ENCODE peak calls at places on chromosomes 5 and 9, in four cellular contexts. M is K562, L is GM12878, T is H1. Z is an unnamed sample.

GRCh38 chr5:158879993-158880392 is 219.7 kb downstream of the EBF1 start:
- DNase-seq in M (no peak), T (no peak), L (no peak), Z (no peak)

GRCh38 chr5:6587171-6587570 is 45.7 kb downstream of the NSUN2 start:
- DNase-seq in T (no peak), M (no peak), L (no peak), Z (no peak)

GRCh38 chr5:133052317-133053175 is 733 bp downstream of the HSPA4 start:
- DNase-seq in L (no peak), T (no peak), M (peak; percentile 63), Z (no peak)

GRCh38 chr5:126878624-126879023 is 101.7 kb downstream of the LMNB1 start:
- DNase-seq in T (no peak), M (no peak), L (no peak), Z (no peak)

GRCh38 chr5:177603631-177604030 is 3.7 kb downstream of the B4GALT7 start:
- DNase-seq in T (no peak), M (no peak), L (no peak), Z (no peak)

GRCh38 chr9:33489070-33489469 is 15.3 kb upstream of the NOL6 start:
- DNase-seq in L (no peak), M (no peak), T (no peak), Z (no peak)

GRCh38 chr5:126351138-126351537 is 72.1 kb upstream of the GRAMD2B start:
- DNase-seq in M (no peak), L (no peak), T (no peak), Z (no peak)

GRCh38 chr9:123343428-123344272 is 12.3 kb upstream of the CRB2 start:
- DNase-seq in M (peak; percentile 71), T (no peak), L (no peak), Z (no peak)

GRCh38 chr9:3059781-3060468 is 216.0 kb upstream of the PUM3 start:
- DNase-seq in L (no peak), T (no peak), M (no peak), Z (no peak)

GRCh38 chr5:109653840-109654239 is 35.9 kb upstream of the MAN2A1 start:
- DNase-seq in M (no peak), L (no peak), T (no peak), Z (no peak)

GRCh38 chr5:112555691-112556090 is 136.6 kb upstream of the EPB41L4A start:
- DNase-seq in T (no peak), L (no peak), M (no peak), Z (no peak)

GRCh38 chr5:121273818-121274433 is 577.8 kb upstream of the FTMT start:
- DNase-seq in T (no peak), M (peak; percentile 9), L (no peak), Z (peak; percentile 53)

GRCh38 chr9:79237861-79238260 is 333.9 kb upstream of the TLE4 start:
- DNase-seq in M (no peak), T (no peak), L (no peak), Z (no peak)

GRCh38 chr9:128006360-128007024 is 25.7 kb upstream of the EEIG1 start:
- DNase-seq in L (no peak), T (no peak), M (no peak), Z (no peak)

GRCh38 chr9:8346291-8346690 is 546.7 kb upstream of the DMAC1 start:
- DNase-seq in T (no peak), L (no peak), M (no peak), Z (no peak)
- TF ChIP-seq KDM1A in T (no peak), L (no peak), M (no peak), Z (no peak)

GRCh38 chr9:95102572-95102971 is 214.9 kb downstream of the FANCC start:
- DNase-seq in T (no peak), L (no peak), M (no peak), Z (no peak)
- TF ChIP-seq TAF1 in T (no peak), L (no peak), M (no peak), Z (no peak)

GRCh38 chr9:134474058-134474370 is 147.8 kb downstream of the RXRA start:
- DNase-seq in L (no peak), T (no peak), M (no peak), Z (no peak)
- TF ChIP-seq KDM1A in L (no peak), T (no peak), M (no peak), Z (no peak)

DNA sequence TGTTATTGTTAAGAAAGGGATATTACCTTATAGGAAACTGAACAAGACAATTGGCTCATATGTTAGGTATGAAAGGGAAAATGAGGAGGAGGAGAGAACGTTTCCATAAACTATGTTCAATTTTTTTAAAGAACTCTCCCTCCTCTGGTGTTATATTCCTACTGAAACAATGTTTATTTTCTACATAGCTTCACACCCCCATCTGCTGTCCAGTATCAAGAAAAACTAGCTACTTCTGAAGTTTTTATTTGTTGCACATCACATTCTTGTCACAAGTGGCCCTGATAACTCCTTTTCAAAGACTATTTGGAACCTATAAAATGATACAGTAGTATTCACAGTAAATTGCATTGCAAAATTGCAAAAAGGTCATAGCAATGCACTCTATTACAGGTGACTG is 223.4 kb upstream of the FAM174A start:
- DNase-seq in M (no peak), T (no peak), L (no peak), Z (no peak)
- TF ChIP-seq TAF1 in M (no peak), T (no peak), L (no peak), Z (no peak)

GRCh38 chr9:35341021-35341420 is 148.9 kb upstream of the RUSC2 start:
- DNase-seq in M (no peak), L (no peak), T (no peak), Z (no peak)

GRCh38 chr9:35338086-35338485 is 151.8 kb upstream of the RUSC2 start:
- DNase-seq in M (no peak), L (no peak), T (no peak), Z (no peak)

GRCh38 chr9:35341585-35341984 is 148.3 kb upstream of the RUSC2 start:
- DNase-seq in M (no peak), L (no peak), T (no peak), Z (no peak)

GRCh38 chr9:35338561-35339274 is 151.2 kb upstream of the RUSC2 start:
- DNase-seq in L (no peak), T (no peak), M (no peak), Z (no peak)

GRCh38 chr9:35340046-35340445 is 149.9 kb upstream of the RUSC2 start:
- DNase-seq in T (no peak), L (no peak), M (no peak), Z (no peak)
- TF ChIP-seq KDM1A in T (no peak), L (no peak), M (no peak), Z (no peak)

GRCh38 chr9:12748016-12748415 is 26.8 kb upstream of the LURAP1L start:
- DNase-seq in L (no peak), M (no peak), T (no peak), Z (no peak)
- TF ChIP-seq TAF1 in L (no peak), M (no peak), T (no peak), Z (no peak)

GRCh38 chr5:123068368-123068767 is 20.7 kb upstream of the PRDM6 start:
- DNase-seq in M (no peak), T (no peak), L (no peak), Z (no peak)
- TF ChIP-seq KDM1A in M (no peak), T (no peak), L (no peak), Z (no peak)

GRCh38 chr5:115246361-115246991 is 16.2 kb downstream of the PGGT1B start:
- DNase-seq in T (no peak), M (peak; percentile 22), L (peak; percentile 7), Z (peak; percentile 49)
- TF ChIP-seq TAF1 in T (no peak), M (no peak), L (no peak), Z (no peak)

Z was measured in HepG2.